ENCODE peak calls at places on chromosomes 5 and 9, in five cellular contexts. S is lung; U is effector memory CD4-positive, alpha-beta T cell; P is left lung; I is uterus. O is an unnamed sample. For H3K9me3, the result is how much of the 10 kb centered on the place peaks cover.

GRCh38 chr9:87564111-87564510 is 66.4 kb downstream of the DAPK1 start:
- DNase-seq in S (no peak), I (no peak), U (no peak), P (no peak), O (no peak)

GRCh38 chr5:67942451-67942830 is 273.1 kb upstream of the PIK3R1 start:
- DNase-seq in P (no peak), U (no peak), I (no peak), S (no peak), O (no peak)

GRCh38 chr5:234450-234849 is 16.3 kb downstream of the SDHA start:
- DNase-seq in P (no peak), U (no peak), S (no peak), I (no peak), O (no peak)

GRCh38 chr5:132257131-132258101 is at the start of gene PDLIM4:
- DNase-seq in I (peak), U (no peak), S (no peak), P (no peak), O (peak)

GRCh38 chr9:36306481-36307306 is 48.4 kb upstream of the GNE start:
- DNase-seq in I (no peak), P (no peak), U (no peak), S (no peak), O (no peak)

GRCh38 chr5:80069918-80070318 is 34.8 kb downstream of the THBS4 start:
- DNase-seq in U (no peak), P (peak), I (no peak), S (peak), O (no peak)

GRCh38 chr5:65108786-65109743 is 340.3 kb downstream of the CWC27 start:
- DNase-seq in I (no peak), P (no peak), U (no peak), S (no peak), O (no peak)

GRCh38 chr9:1273859-1274258 is 223.7 kb downstream of the DMRT2 start:
- DNase-seq in I (no peak), P (no peak), U (no peak), S (no peak), O (no peak)

GRCh38 chr5:94906750-94907149 is 288.3 kb downstream of the SLF1 start:
- DNase-seq in I (no peak), U (no peak), S (no peak), P (no peak), O (peak)

GRCh38 chr9:89254058-89254772 is 56.8 kb upstream of the CKS2 start:
- DNase-seq in I (no peak), S (no peak), P (no peak), U (no peak), O (no peak)

GRCh38 chr9:89256225-89256624 is 54.8 kb upstream of the CKS2 start:
- DNase-seq in S (no peak), P (no peak), I (no peak), U (no peak), O (no peak)

GRCh38 chr9:89252910-89253309 is 58.1 kb upstream of the CKS2 start:
- DNase-seq in U (no peak), S (no peak), P (no peak), I (no peak), O (no peak)

GRCh38 chr9:89256690-89257089 is 54.3 kb upstream of the CKS2 start:
- DNase-seq in U (no peak), I (no peak), P (no peak), S (no peak), O (no peak)

DNA sequence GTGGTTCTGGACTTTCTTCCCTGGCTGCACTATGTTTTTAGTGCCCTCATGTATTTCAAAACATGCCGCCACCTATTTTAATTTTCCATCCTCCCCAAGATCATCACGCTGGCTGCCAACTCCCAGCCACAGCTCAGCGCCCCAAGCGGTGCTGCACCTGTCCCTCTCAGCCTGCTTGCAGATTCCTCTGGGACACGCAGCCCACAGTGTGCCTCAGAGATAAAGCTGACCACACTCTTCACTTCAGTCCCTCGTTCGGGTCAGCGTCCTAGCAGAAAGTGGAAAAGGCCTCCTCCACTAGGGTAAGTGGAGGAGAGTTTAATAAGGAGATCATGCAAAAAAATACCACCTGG is 56.2 kb upstream of the CKS2 start:
- DNase-seq in I (no peak), P (no peak), U (no peak), S (no peak), O (no peak)
- H3K9me3 ChIP-seq in I (under half), P (under half), U (under half), S (under half), O (under half)

GRCh38 chr9:137351781-137352501 is 49.9 kb upstream of the NRARP start:
- DNase-seq in P (no peak), I (no peak), S (no peak), U (no peak), O (no peak)

GRCh38 chr9:137350696-137351584 is 48.9 kb upstream of the NRARP start:
- DNase-seq in P (no peak), I (no peak), U (no peak), S (no peak), O (no peak)

GRCh38 chr9:137354153-137354844 is 52.2 kb upstream of the NRARP start:
- DNase-seq in P (no peak), I (no peak), U (no peak), S (no peak), O (no peak)

GRCh38 chr9:137353223-137354152 is 51.4 kb upstream of the NRARP start:
- DNase-seq in I (no peak), P (no peak), S (peak), U (no peak), O (no peak)

GRCh38 chr9:137352511-137353222 is 50.6 kb upstream of the NRARP start:
- DNase-seq in P (no peak), I (no peak), U (no peak), S (no peak), O (no peak)
- H3K9me3 ChIP-seq in P (under half), I (under half), U (under half), S (under half), O (under half)

GRCh38 chr9:61673664-61674381 is 484.0 kb downstream of the SPATA31A7 start:
- DNase-seq in U (no peak), P (no peak), S (no peak), I (no peak), O (no peak)
- H3K9me3 ChIP-seq in U (under half), P (under half), S (under half), I (under half), O (under half)

DNA sequence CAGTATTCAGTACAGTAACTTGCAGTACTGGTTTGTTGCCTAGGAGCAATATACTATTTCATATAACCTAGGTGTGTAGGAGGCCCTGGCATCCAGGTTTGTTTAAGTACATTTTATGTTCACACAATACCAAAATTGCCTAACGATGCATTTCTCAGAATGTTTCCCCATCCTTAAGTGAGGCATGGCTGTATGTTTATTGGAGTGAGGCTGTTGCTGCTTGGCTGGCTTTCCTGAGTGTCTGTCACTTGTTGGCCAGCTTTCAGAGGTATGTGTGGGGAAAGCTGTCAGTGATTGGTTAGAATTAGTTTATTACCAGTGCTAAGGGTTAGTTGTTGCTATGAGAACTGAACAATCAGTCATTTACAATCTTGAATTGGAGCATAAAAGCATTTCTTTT is 154.1 kb upstream of the CDH12 start:
- DNase-seq in U (no peak), S (no peak), I (no peak), P (no peak), O (no peak)
- H3K9me3 ChIP-seq in U (under half), S (under half), I (under half), P (under half), O (under half)

GRCh38 chr5:141371572-141372475 is 1.8 kb downstream of the PCDHGB3 start:
- DNase-seq in I (no peak), U (no peak), P (no peak), S (no peak), O (no peak)
- H3K9me3 ChIP-seq in I (under half), U (under half), P (under half), S (under half), O (half or more)